ENCODE peak calls at places on chromosomes 1 and 21, in five cellular contexts. M is PC-9, I is foreskin keratinocyte, B is fibroblast of lung, Q is body of pancreas. L is an unnamed sample. For H3K4me1, the result is how much of the 10 kb centered on the place peaks cover.

GRCh38 chr1:204036882-204037645 is 35.9 kb upstream of the SOX13 start:
- DNase-seq in M (no peak), I (no peak), B (no peak), Q (no peak), L (no peak)

GRCh38 chr21:45640888-45641479 is 2.5 kb upstream of the PCBP3 start:
- DNase-seq in M (no peak), I (peak), B (peak), Q (no peak), L (no peak)

GRCh38 chr21:45017376-45017960 is 56.9 kb upstream of the ADARB1 start:
- DNase-seq in M (no peak), I (peak), B (no peak), Q (no peak), L (no peak)

GRCh38 chr1:55198044-55198443 is 17.1 kb downstream of the USP24 start:
- DNase-seq in M (no peak), I (no peak), B (no peak), Q (no peak), L (no peak)

GRCh38 chr1:158003409-158003805 is 10.0 kb downstream of the KIRREL1 start:
- DNase-seq in M (no peak), I (no peak), B (no peak), Q (no peak), L (no peak)

GRCh38 chr1:68438310-68438709 is 11.4 kb downstream of the RPE65 start:
- DNase-seq in M (no peak), I (no peak), B (no peak), Q (no peak), L (no peak)

GRCh38 chr1:114892194-114892918 is 37.7 kb downstream of the SYCP1 start:
- DNase-seq in M (no peak), I (no peak), B (no peak), Q (no peak), L (no peak)

GRCh38 chr1:8705104-8705503 is 112.3 kb downstream of the RERE start:
- DNase-seq in M (no peak), I (no peak), B (no peak), Q (peak), L (peak)

GRCh38 chr1:236103646-236104218 is 38.6 kb upstream of the GPR137B start:
- DNase-seq in M (no peak), I (no peak), B (peak), Q (peak), L (no peak)

GRCh38 chr1:209403921-209404320 is 179.6 kb upstream of the CAMK1G start:
- DNase-seq in M (peak), I (peak), B (no peak), Q (no peak), L (no peak)

GRCh38 chr1:206933333-206933945 is 11.7 kb upstream of the FCMR start:
- DNase-seq in M (no peak), I (no peak), B (no peak), Q (peak), L (no peak)

GRCh38 chr1:26114165-26114927 is 2.7 kb downstream of the PDIK1L start:
- DNase-seq in M (no peak), I (no peak), B (no peak), Q (peak), L (no peak)

GRCh38 chr1:195733408-195733807 is 874.8 kb downstream of the KCNT2 start:
- DNase-seq in M (no peak), I (no peak), B (no peak), Q (no peak), L (no peak)

GRCh38 chr1:53899206-53899628 is 5.2 kb downstream of the DIO1 start:
- DNase-seq in M (no peak), I (no peak), B (peak), Q (peak), L (no peak)

GRCh38 chr1:157671895-157672294 is 28.7 kb downstream of the FCRL3 start:
- DNase-seq in M (no peak), I (peak), B (no peak), Q (no peak), L (no peak)

GRCh38 chr1:115838805-115839705 is 1.9 kb downstream of the NHLH2 start:
- DNase-seq in M (no peak), I (peak), B (no peak), Q (no peak), L (no peak)

GRCh38 chr1:170663441-170664282 is at the start of gene PRRX1:
- DNase-seq in M (no peak), I (no peak), B (peak), Q (no peak), L (no peak)

GRCh38 chr1:53370369-53370961 is 42.6 kb upstream of the LRP8 start:
- DNase-seq in M (no peak), I (no peak), B (no peak), Q (no peak), L (no peak)

GRCh38 chr1:108877324-108877812 is 583 bp downstream of the GPSM2 start:
- DNase-seq in M (peak), I (peak), B (peak), Q (no peak), L (no peak)

GRCh38 chr1:5753431-5754078 is 238.7 kb downstream of the NPHP4 start:
- DNase-seq in M (no peak), I (no peak), B (no peak), Q (no peak), L (no peak)

GRCh38 chr1:113616201-113616600 is 143.1 kb downstream of the PHTF1 start:
- DNase-seq in M (no peak), I (no peak), B (peak), Q (no peak), L (no peak)

GRCh38 chr1:106022312-106022902 is 1034.1 kb upstream of the PRMT6 start:
- DNase-seq in M (no peak), I (no peak), B (peak), Q (no peak), L (no peak)

GRCh38 chr1:204514841-204515240 is 1.4 kb upstream of the MDM4 start:
- DNase-seq in M (no peak), I (no peak), B (no peak), Q (no peak), L (no peak)

GRCh38 chr1:203720253-203720652 is 44.7 kb upstream of the LAX1 start:
- DNase-seq in M (no peak), I (no peak), B (no peak), Q (no peak), L (no peak)

GRCh38 chr1:145918992-145919939 is 749 bp upstream of the PEX11B start:
- DNase-seq in M (peak), I (peak), B (peak), Q (peak), L (peak)

GRCh38 chr1:43454270-43455011 is 710 bp upstream of the HYI start:
- DNase-seq in M (peak), I (peak), B (peak), Q (peak), L (peak)

GRCh38 chr1:47894718-47895393 is 102.3 kb downstream of the TRABD2B start:
- DNase-seq in M (peak), I (peak), B (no peak), Q (peak), L (no peak)

GRCh38 chr1:171438441-171438840 is 46.9 kb upstream of the PRRC2C start:
- DNase-seq in M (no peak), I (peak), B (peak), Q (peak), L (no peak)

GRCh38 chr1:78047631-78048030 is 1.9 kb downstream of the GIPC2 start:
- DNase-seq in M (no peak), I (no peak), B (no peak), Q (no peak), L (no peak)

GRCh38 chr1:13583964-13584791 is 546 bp downstream of the PDPN start:
- DNase-seq in M (no peak), I (peak), B (peak), Q (no peak), L (no peak)

GRCh38 chr1:39722495-39722894 is 16.2 kb upstream of the PPIE start:
- DNase-seq in M (peak), I (peak), B (no peak), Q (no peak), L (no peak)

GRCh38 chr21:42439284-42440186 is 35.8 kb downstream of the UBASH3A start:
- DNase-seq in M (no peak), I (no peak), B (no peak), Q (no peak), L (no peak)

GRCh38 chr1:31583995-31584868 is 7.9 kb downstream of the TINAGL1 start:
- DNase-seq in M (peak), I (no peak), B (peak), Q (peak), L (no peak)

GRCh38 chr1:31583082-31583994 is 7.0 kb downstream of the TINAGL1 start:
- DNase-seq in M (no peak), I (no peak), B (peak), Q (no peak), L (no peak)

GRCh38 chr1:31585736-31586365 is 9.5 kb downstream of the TINAGL1 start:
- DNase-seq in M (no peak), I (no peak), B (no peak), Q (no peak), L (no peak)

GRCh38 chr1:31586376-31587327 is 10.3 kb downstream of the TINAGL1 start:
- DNase-seq in M (no peak), I (no peak), B (no peak), Q (no peak), L (no peak)

DNA sequence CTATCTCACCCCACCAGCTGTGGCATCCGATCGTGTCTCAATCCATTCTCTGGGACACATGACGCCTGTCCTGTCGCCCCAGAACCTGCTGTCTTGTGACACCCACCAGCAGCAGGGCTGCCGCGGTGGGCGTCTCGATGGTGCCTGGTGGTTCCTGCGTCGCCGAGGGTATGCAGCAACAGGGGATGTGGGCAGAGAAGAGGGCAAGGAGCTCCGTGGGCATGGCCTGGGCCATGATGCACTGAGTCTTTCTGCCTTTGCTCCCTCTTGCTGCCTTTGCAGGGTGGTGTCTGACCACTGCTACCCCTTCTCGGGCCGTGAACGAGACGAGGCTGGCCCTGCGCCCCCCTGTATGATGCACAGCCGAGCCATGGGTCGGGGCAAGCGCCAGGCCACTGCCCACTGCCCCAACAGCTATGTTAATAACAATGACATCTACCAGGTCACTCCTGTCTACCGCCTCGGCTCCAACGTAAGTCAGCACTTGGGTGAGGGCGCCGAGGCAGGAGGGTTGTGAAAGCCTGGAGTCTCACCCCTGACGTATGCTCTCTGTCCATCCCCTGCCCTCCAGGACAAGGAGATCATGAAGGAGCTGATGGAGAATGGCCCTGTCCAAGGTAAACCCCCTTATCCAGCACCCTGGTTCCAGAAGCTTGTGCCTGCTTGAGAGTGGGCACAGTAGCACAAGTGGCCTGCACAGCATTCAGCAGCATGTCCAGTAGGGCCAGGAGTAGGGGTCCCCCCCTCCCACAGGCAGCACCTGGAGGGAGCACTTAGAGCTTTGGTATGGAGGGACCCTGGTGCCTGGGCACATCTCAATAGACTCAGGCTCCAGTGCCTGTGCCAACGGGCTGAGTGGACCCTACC is 8.8 kb downstream of the TINAGL1 start:
- DNase-seq in M (no peak), I (no peak), B (no peak), Q (no peak), L (no peak)
- H3K4me1 ChIP-seq in M (half or more), I (under half), B (under half), Q (half or more), L (under half)

DNA sequence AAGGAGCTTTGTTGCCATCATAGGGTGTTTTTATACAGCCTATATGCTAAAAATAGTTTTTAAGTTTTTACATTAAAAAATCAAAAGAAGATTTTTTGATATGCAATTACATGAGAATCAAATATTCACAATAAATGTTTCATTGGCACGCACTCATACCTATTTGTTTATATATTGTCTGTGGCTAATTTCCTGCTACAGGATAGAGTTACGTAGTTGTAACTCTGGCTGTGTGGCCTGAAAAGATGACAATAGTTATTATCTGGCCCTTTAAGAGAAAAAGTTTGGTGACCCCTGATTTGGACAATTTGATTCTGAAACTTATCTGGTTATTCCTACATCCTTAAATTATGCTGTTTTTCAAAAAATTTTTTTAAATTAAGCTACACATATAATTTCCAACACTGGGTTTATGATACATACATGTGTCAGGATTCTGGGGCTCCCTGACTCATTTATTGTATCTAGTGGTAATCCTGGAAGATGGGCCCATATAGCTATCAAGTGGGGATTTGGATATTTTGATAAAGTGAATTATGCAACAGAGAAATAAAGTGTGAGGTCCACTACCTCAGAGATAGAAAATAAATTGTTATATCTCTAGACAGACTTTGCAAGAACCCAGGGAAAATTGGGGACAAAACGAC is 370.2 kb upstream of the LYPLAL1 start:
- DNase-seq in M (no peak), I (no peak), B (no peak), Q (no peak), L (no peak)
- H3K4me1 ChIP-seq in M (under half), I (under half), B (under half), Q (under half), L (under half)

GRCh38 chr1:226644541-226645176 is 94.4 kb downstream of the ITPKB start:
- DNase-seq in M (peak), I (no peak), B (peak), Q (no peak), L (no peak)

GRCh38 chr1:226643701-226644540 is 95.2 kb downstream of the ITPKB start:
- DNase-seq in M (no peak), I (no peak), B (no peak), Q (no peak), L (no peak)

GRCh38 chr1:226646026-226646869 is 92.8 kb downstream of the ITPKB start:
- DNase-seq in M (peak), I (peak), B (peak), Q (no peak), L (no peak)

GRCh38 chr1:226646870-226647449 is 92.1 kb downstream of the ITPKB start:
- DNase-seq in M (no peak), I (no peak), B (no peak), Q (no peak), L (no peak)

DNA sequence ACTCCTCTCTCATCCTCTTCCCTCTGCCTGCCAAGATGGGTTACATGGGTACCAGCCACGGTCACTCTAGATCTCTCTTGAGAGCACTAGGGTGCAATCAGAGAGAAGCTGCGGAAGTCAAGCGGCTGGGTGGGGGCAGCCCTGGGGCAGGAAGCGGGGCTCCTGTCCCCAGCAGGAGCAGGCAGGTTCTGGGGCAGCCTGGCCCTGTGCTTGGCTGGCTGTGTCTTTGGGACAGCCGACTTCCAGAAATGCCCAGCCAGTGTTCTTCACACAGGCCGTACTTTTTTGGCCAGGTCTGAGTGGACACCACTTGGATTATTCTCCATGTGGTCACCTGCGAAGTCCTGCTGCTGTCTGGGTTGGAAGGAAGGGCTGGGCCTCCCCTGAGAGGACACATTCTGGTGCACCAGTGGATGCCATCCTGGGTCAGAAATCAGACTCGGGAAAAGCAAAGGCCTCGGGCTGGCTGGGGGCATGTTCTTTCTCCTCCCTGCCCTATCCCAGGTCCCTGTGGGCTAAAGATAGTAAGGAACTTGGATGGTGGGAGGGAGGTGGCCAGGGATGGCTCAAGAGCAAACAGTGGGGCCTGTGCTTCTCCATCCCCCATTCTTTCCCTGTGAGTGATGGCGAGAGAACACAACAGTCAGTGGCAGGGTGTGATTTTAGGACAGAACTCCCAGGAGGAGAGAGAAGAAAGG is 93.7 kb downstream of the ITPKB start:
- DNase-seq in M (no peak), I (no peak), B (no peak), Q (no peak), L (no peak)
- H3K4me1 ChIP-seq in M (under half), I (under half), B (under half), Q (under half), L (under half)

GRCh38 chr21:18114735-18115134 is 129.9 kb upstream of the CHODL start:
- DNase-seq in M (no peak), I (peak), B (no peak), Q (no peak), L (no peak)
- H3K4me1 ChIP-seq in M (under half), I (under half), B (under half), Q (under half), L (under half)

GRCh38 chr1:211942583-211942982 is 92.8 kb downstream of the INTS7 start:
- DNase-seq in M (no peak), I (no peak), B (no peak), Q (no peak), L (no peak)

GRCh38 chr1:211939876-211940468 is 95.4 kb downstream of the INTS7 start:
- DNase-seq in M (no peak), I (no peak), B (no peak), Q (no peak), L (no peak)

GRCh38 chr1:211935448-211935970 is 99.8 kb downstream of the INTS7 start:
- DNase-seq in M (no peak), I (no peak), B (no peak), Q (no peak), L (no peak)

GRCh38 chr1:211934315-211934714 is 101.0 kb downstream of the INTS7 start:
- DNase-seq in M (no peak), I (no peak), B (no peak), Q (no peak), L (no peak)

GRCh38 chr1:211938473-211939080 is 96.8 kb downstream of the INTS7 start:
- DNase-seq in M (no peak), I (no peak), B (no peak), Q (no peak), L (no peak)
- H3K4me1 ChIP-seq in M (under half), I (under half), B (under half), Q (under half), L (under half)

L was measured in Caco-2.